ENCODE peak calls at places on chromosomes 4 and X, in seven cellular contexts. T is PC-3; Q is CD8-positive, alpha-beta T cell; V is CD8-positive, alpha-beta memory T cell; U is HCT116; H is CD4-positive, alpha-beta memory T cell; M is pancreas. L is an unnamed sample.
A peak's percentile ranks its signal among the peaks of the same experiment; 100 is the strongest.

GRCh38 chrX:1754077-1754476 is 139.2 kb downstream of the ASMT start:
- DNase-seq in V (no peak), H (no peak), U (no peak), M (no peak), Q (no peak), T (no peak), L (no peak)

GRCh38 chr4:174118171-174118570 is 165.3 kb downstream of the FBXO8 start:
- DNase-seq in M (no peak), H (no peak), U (no peak), T (no peak), V (no peak), Q (no peak), L (no peak)

GRCh38 chrX:9829308-9830267 is 43.4 kb downstream of the SHROOM2 start:
- DNase-seq in T (peak; percentile 93), V (no peak), M (no peak), Q (no peak), H (no peak), U (peak; percentile 65), L (no peak)

GRCh38 chrX:107601326-107601725 is 27.0 kb upstream of the PRPS1 start:
- DNase-seq in U (no peak), H (no peak), V (no peak), T (no peak), M (no peak), Q (no peak), L (no peak)

GRCh38 chr4:130573742-130574141 is 1477.8 kb downstream of the C4orf33 start:
- DNase-seq in V (no peak), M (no peak), Q (no peak), U (no peak), T (no peak), H (no peak), L (no peak)

GRCh38 chr4:16952462-16952871 is 54.0 kb upstream of the LDB2 start:
- DNase-seq in T (no peak), U (no peak), H (no peak), V (no peak), M (no peak), Q (no peak), L (no peak)

GRCh38 chr4:38290360-38290759 is 330.2 kb downstream of the PTTG2 start:
- DNase-seq in Q (no peak), U (no peak), H (no peak), V (no peak), T (peak; percentile 55), M (no peak), L (no peak)

GRCh38 chrX:31353095-31353494 is 281.3 kb upstream of the FTHL17 start:
- DNase-seq in M (no peak), T (peak; percentile 63), U (no peak), Q (no peak), V (no peak), H (no peak), L (no peak)

GRCh38 chrX:137212078-137212632 is 178.4 kb upstream of the GPR101 start:
- DNase-seq in H (no peak), M (no peak), V (no peak), U (no peak), Q (no peak), T (peak; percentile 82), L (no peak)

GRCh38 chr4:173517781-173518371 is 12.2 kb downstream of the HAND2 start:
- DNase-seq in V (no peak), U (no peak), T (no peak), Q (no peak), H (no peak), M (no peak), L (peak; percentile 35)

GRCh38 chr4:478373-478772 is 20.6 kb downstream of the ZNF721 start:
- DNase-seq in U (no peak), H (no peak), V (no peak), Q (no peak), T (peak; percentile 34), M (no peak), L (no peak)

GRCh38 chrX:16839852-16840460 is 30.2 kb downstream of the RBBP7 start:
- DNase-seq in V (no peak), H (no peak), U (no peak), T (peak; percentile 43), M (no peak), Q (no peak), L (no peak)

GRCh38 chrX:45517090-45517973 is 316.7 kb upstream of the DIPK2B start:
- DNase-seq in M (no peak), V (no peak), H (no peak), T (peak; percentile 77), U (peak; percentile 40), Q (no peak), L (no peak)

GRCh38 chrX:2401590-2402360 is 99.0 kb downstream of the DHRSX start:
- DNase-seq in Q (no peak), T (no peak), U (peak; percentile 89), M (no peak), H (no peak), V (no peak), L (no peak)

GRCh38 chrX:26999634-27000033 is 463.5 kb downstream of the PPP4R3C start:
- DNase-seq in V (no peak), T (no peak), M (no peak), U (no peak), Q (no peak), H (no peak), L (no peak)

GRCh38 chr4:15202481-15202880 is 200.2 kb downstream of the CPEB2 start:
- DNase-seq in V (no peak), U (no peak), M (no peak), Q (no peak), T (no peak), H (no peak), L (no peak)

GRCh38 chrX:16687514-16687913 is 25.0 kb downstream of the CTPS2 start:
- DNase-seq in M (no peak), Q (no peak), V (no peak), T (no peak), H (no peak), U (no peak), L (no peak)

GRCh38 chrX:103396186-103396585 is 19.8 kb downstream of the BEX3 start:
- DNase-seq in T (no peak), U (no peak), V (no peak), Q (no peak), M (no peak), H (no peak), L (no peak)

GRCh38 chr4:117447925-117448324 is 362.5 kb upstream of the TRAM1L1 start:
- DNase-seq in M (no peak), V (no peak), Q (no peak), U (no peak), H (no peak), T (no peak), L (peak; percentile 1)

GRCh38 chr4:121139533-121140222 is 24.4 kb downstream of the TNIP3 start:
- DNase-seq in T (peak; percentile 51), M (no peak), H (peak; percentile 21), Q (no peak), U (no peak), V (no peak), L (no peak)

GRCh38 chr4:47839259-47839658 is 1.4 kb upstream of the CORIN start:
- DNase-seq in Q (peak; percentile 22), M (no peak), T (no peak), H (peak; percentile 34), V (no peak), U (no peak), L (peak; percentile 22)

GRCh38 chr4:75985116-75985515 is 5.6 kb downstream of the SDAD1 start:
- DNase-seq in M (no peak), V (no peak), H (no peak), U (no peak), Q (no peak), T (peak; percentile 59), L (no peak)

GRCh38 chrX:150438165-150438564 is 75.0 kb downstream of the MAMLD1 start:
- DNase-seq in U (no peak), V (no peak), M (no peak), H (no peak), T (no peak), Q (no peak), L (no peak)

DNA sequence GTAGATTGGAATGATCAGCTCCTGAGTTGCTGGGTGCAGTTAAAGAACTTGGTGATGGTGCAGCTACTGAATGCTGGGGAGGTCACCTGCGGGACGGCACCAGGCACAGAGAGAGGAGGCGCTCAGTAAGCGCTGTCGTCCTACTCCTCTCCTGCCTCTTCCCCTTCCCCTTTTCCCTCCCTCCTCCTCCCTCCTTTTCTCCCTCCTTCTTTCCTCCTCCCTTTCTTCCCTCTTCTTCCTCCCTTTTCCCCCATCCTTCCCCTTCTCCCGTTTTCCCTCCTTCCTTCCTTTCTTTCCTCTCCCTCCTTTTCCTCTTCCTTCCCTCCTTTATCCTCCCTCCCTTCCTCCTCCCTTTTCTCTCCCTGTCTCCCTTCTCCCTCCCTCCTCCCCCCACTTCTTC is 87.7 kb upstream of the PSAPL1 start:
- DNase-seq in H (no peak), Q (no peak), T (no peak), V (no peak), U (no peak), M (no peak), L (no peak)
- H3K4me1 ChIP-seq in H (peaks cover 13% of the 10 kb centered on the region), Q (peaks cover 11% of the 10 kb centered on the region), T (no peaks in the 10 kb centered on the region), V (peaks cover 9% of the 10 kb centered on the region), U (no peaks in the 10 kb centered on the region), M (no peaks in the 10 kb centered on the region), L (no peaks in the 10 kb centered on the region)

DNA sequence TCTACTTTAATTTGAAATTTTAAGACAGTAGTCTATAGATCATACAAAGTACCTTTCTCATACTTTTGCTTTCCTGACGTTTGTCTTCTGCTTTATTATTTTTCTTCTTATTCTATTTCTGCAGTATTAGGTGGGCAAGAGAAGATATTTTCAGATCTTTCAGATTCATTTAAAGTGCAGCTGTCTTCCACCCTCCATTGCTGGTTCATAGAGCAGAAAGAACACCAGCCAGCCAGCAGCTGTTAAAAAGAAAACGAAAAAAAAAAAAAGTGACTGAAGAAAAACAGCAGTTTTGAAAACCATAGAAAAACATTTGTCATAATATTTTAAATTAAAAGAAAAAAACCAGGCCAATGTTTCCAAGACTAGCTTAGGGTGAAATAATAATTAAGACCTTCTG is 42.9 kb downstream of the SMAD1 start:
- DNase-seq in T (no peak), U (no peak), M (no peak), V (no peak), Q (no peak), H (no peak), L (no peak)
- H3K27ac ChIP-seq in T (peak overlapping the region; percentile 41), U (no peak overlapping the region), M (no peak overlapping the region), V (no peak overlapping the region), Q (no peak overlapping the region), H (no peak overlapping the region), L (no peak overlapping the region)

GRCh38 chr4:23392860-23393458 is 496.9 kb downstream of the PPARGC1A start:
- DNase-seq in V (no peak), Q (no peak), T (no peak), H (no peak), U (no peak), M (no peak), L (no peak)
- H3K9me3 ChIP-seq in V (no peaks in the 10 kb centered on the region), Q (no peaks in the 10 kb centered on the region), T (no peaks in the 10 kb centered on the region), H (no peaks in the 10 kb centered on the region), U (peaks cover 32% of the 10 kb centered on the region), M (no peaks in the 10 kb centered on the region), L (no peaks in the 10 kb centered on the region)

GRCh38 chr4:28229092-28229491 is 1368.5 kb downstream of the STIM2 start:
- DNase-seq in H (no peak), Q (no peak), V (no peak), U (no peak), T (peak; percentile 76), M (no peak), L (no peak)

GRCh38 chr4:28226962-28227361 is 1366.3 kb downstream of the STIM2 start:
- DNase-seq in T (no peak), Q (no peak), V (no peak), U (no peak), H (no peak), M (no peak), L (no peak)

GRCh38 chr4:28225689-28226353 is 1365.2 kb downstream of the STIM2 start:
- DNase-seq in Q (no peak), H (no peak), M (no peak), V (no peak), U (no peak), T (no peak), L (no peak)

GRCh38 chr4:28225005-28225404 is 1364.4 kb downstream of the STIM2 start:
- DNase-seq in H (no peak), M (no peak), T (peak; percentile 62), Q (no peak), U (peak; percentile 8), V (no peak), L (no peak)

GRCh38 chr4:28228575-28228974 is 1367.9 kb downstream of the STIM2 start:
- DNase-seq in U (no peak), M (no peak), H (no peak), Q (no peak), V (no peak), T (no peak), L (no peak)
- H3K4me1 ChIP-seq in U (no peaks in the 10 kb centered on the region), M (no peaks in the 10 kb centered on the region), H (no peaks in the 10 kb centered on the region), Q (no peaks in the 10 kb centered on the region), V (no peaks in the 10 kb centered on the region), T (peaks cover 30% of the 10 kb centered on the region), L (no peaks in the 10 kb centered on the region)

L was measured in small intestine.